ENCODE peak calls at places on chromosomes 11 and 22, in seven cellular contexts. I, Y, G, S, M, D and X are unnamed samples.

GRCh38 chr11:61362542-61362875 is 335 bp downstream of the TMEM138 start:
- DNase-seq in S (no peak), M (no peak), Y (peak; percentile 56), D (no peak), I (no peak), G (peak; percentile 65), X (peak; percentile 49)

GRCh38 chr11:75063732-75064314 is 32.9 kb downstream of the OR2AT4 start:
- DNase-seq in I (no peak), D (no peak), M (no peak), G (peak; percentile 10), S (no peak), Y (no peak), X (no peak)

GRCh38 chr11:112834277-112834755 is 126.9 kb upstream of the NCAM1 start:
- DNase-seq in Y (no peak), S (no peak), D (peak; percentile 70), M (no peak), G (no peak), I (no peak), X (no peak)

GRCh38 chr11:70193411-70194292 is 9.4 kb upstream of the FADD start:
- DNase-seq in S (no peak), M (no peak), D (no peak), Y (no peak), G (no peak), I (no peak), X (no peak)

GRCh38 chr11:66848671-66849500 is 5.6 kb downstream of the RCE1 start:
- DNase-seq in G (no peak), D (no peak), M (no peak), I (no peak), Y (no peak), S (no peak), X (no peak)

GRCh38 chr11:35484435-35484834 is 41.0 kb downstream of the PAMR1 start:
- DNase-seq in D (no peak), I (no peak), S (no peak), G (peak; percentile 85), Y (no peak), M (no peak), X (peak; percentile 77)

GRCh38 chr11:71198141-71198822 is 54.1 kb downstream of the SHANK2 start:
- DNase-seq in G (no peak), Y (no peak), I (no peak), D (no peak), S (no peak), M (no peak), X (no peak)

GRCh38 chr11:86523738-86524602 is 148.4 kb downstream of the ME3 start:
- DNase-seq in M (peak; percentile 92), G (peak; percentile 99), Y (no peak), D (no peak), S (no peak), I (peak; percentile 74), X (peak; percentile 79)

GRCh38 chr11:35593143-35593542 is 25.1 kb upstream of the FJX1 start:
- DNase-seq in Y (peak; percentile 13), I (peak; percentile 94), M (peak; percentile 55), G (peak; percentile 83), S (no peak), D (no peak), X (peak; percentile 99)

GRCh38 chr22:32686354-32686753 is 115.2 kb upstream of the TIMP3 start:
- DNase-seq in S (no peak), I (no peak), D (no peak), Y (no peak), G (peak; percentile 27), M (no peak), X (no peak)

GRCh38 chr11:47800759-47801158 is 33.6 kb upstream of the FNBP4 start:
- DNase-seq in D (no peak), I (no peak), M (no peak), Y (no peak), G (no peak), S (no peak), X (no peak)

GRCh38 chr11:1336836-1337646 is 27.6 kb upstream of the TOLLIP start:
- DNase-seq in D (peak; percentile 79), G (no peak), S (no peak), I (no peak), M (no peak), Y (peak; percentile 28), X (no peak)

GRCh38 chr11:65304613-65305012 is 10.1 kb upstream of the CDC42EP2 start:
- DNase-seq in D (no peak), S (no peak), Y (no peak), I (no peak), G (no peak), M (no peak), X (no peak)

GRCh38 chr11:8810331-8811301 is 100.4 kb upstream of the AKIP1 start:
- DNase-seq in M (peak; percentile 61), Y (peak; percentile 72), S (no peak), G (peak; percentile 81), I (no peak), D (peak; percentile 91), X (peak; percentile 88)
- TF ChIP-seq CTCF in M (no peak), Y (no peak), S (no peak), G (no peak), I (no peak), D (no peak), X (no peak)

DNA sequence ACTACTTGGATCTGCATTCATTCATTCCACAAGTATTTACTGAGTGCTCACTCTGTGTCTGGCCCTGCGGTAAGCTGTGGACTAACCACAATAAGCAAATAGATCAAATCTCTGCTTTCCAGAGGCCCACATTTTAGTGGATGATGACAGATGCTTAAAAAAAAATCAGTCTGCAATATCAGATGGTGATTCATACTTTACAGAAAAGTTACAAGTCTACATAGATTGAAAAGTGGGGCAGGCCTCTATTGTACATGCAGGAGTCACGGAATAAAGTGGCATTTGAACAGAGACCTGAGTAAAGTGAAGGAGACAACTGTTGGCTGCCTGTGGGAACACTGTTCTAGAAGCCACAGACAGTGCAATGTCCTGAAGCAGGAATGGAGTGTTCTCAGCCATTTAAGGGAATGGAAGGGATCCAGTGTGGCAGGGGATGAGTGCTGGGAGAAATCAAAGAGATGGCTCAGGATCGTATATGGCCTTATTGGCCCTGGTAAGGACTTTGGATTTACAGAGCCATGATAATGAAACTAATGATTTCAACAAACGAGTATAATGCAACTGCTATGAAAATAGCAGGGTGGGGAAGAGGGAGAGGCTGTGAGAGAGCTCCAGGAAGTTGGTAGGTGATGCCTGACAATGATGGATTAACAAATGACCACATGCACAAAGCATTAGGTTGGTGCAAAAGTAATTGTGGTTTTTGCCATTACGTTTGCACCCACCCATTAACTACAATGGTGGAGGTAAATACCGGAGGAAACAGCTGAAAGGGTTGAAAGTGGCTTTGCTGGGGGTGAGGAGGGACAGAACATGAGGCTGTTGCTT is 31.1 kb downstream of the TMEM45B start:
- DNase-seq in D (no peak), M (peak; percentile 80), G (peak; percentile 92), Y (no peak), I (peak; percentile 85), S (no peak), X (peak; percentile 96)
- H3K4me3 ChIP-seq in D (no peak overlapping the region), M (no peak overlapping the region), G (no peak overlapping the region), Y (no peak overlapping the region), I (no peak overlapping the region), S (no peak overlapping the region), X (no peak overlapping the region)

GRCh38 chr22:17176715-17177114 is 17.6 kb upstream of the HDHD5 start:
- DNase-seq in D (no peak), G (no peak), Y (no peak), M (no peak), I (no peak), S (no peak), X (no peak)

GRCh38 chr22:17172172-17172833 is 13.2 kb upstream of the HDHD5 start:
- DNase-seq in S (no peak), Y (no peak), D (peak; percentile 70), M (no peak), I (no peak), G (no peak), X (no peak)

GRCh38 chr22:17167486-17167885 is 8.4 kb upstream of the HDHD5 start:
- DNase-seq in D (no peak), S (no peak), I (no peak), Y (no peak), M (no peak), G (no peak), X (no peak)

GRCh38 chr22:17171313-17172171 is 12.5 kb upstream of the HDHD5 start:
- DNase-seq in Y (peak; percentile 93), D (peak; percentile 97), M (peak; percentile 74), G (peak; percentile 85), S (peak; percentile 49), I (peak; percentile 49), X (peak; percentile 90)

DNA sequence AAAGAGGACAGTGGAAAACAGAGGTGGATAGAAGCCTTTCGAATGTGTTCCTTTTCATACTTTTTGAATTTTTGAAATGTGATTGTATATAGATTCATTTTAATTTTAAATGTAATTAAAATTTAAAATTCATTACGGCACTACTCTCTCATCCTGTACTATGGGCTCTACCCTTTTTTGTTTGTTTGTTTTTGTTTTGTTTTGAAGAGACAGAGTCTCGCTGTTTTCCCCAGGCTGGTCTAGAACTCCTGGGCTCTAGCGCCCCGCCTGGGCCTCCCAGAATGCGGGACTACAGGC is 11.9 kb upstream of the HDHD5 start:
- DNase-seq in S (no peak), M (no peak), I (no peak), D (no peak), Y (no peak), G (no peak), X (no peak)
- TF ChIP-seq CTCF in S (no peak), M (no peak), I (no peak), D (no peak), Y (no peak), G (peak; percentile 20), X (peak; percentile 47)

GRCh38 chr22:44677299-44678244 is 24.4 kb upstream of the PRR5 start:
- DNase-seq in Y (no peak), D (no peak), S (no peak), M (no peak), I (no peak), G (no peak), X (no peak)

GRCh38 chr22:44678245-44678979 is 23.6 kb upstream of the PRR5 start:
- DNase-seq in G (no peak), I (no peak), S (no peak), D (no peak), M (no peak), Y (no peak), X (no peak)

GRCh38 chr22:44678980-44679647 is 22.9 kb upstream of the PRR5 start:
- DNase-seq in S (no peak), G (no peak), D (no peak), Y (no peak), I (no peak), M (no peak), X (no peak)

GRCh38 chr22:44673406-44673805 is 28.6 kb upstream of the PRR5 start:
- DNase-seq in S (no peak), G (no peak), D (no peak), I (no peak), Y (no peak), M (no peak), X (no peak)

DNA sequence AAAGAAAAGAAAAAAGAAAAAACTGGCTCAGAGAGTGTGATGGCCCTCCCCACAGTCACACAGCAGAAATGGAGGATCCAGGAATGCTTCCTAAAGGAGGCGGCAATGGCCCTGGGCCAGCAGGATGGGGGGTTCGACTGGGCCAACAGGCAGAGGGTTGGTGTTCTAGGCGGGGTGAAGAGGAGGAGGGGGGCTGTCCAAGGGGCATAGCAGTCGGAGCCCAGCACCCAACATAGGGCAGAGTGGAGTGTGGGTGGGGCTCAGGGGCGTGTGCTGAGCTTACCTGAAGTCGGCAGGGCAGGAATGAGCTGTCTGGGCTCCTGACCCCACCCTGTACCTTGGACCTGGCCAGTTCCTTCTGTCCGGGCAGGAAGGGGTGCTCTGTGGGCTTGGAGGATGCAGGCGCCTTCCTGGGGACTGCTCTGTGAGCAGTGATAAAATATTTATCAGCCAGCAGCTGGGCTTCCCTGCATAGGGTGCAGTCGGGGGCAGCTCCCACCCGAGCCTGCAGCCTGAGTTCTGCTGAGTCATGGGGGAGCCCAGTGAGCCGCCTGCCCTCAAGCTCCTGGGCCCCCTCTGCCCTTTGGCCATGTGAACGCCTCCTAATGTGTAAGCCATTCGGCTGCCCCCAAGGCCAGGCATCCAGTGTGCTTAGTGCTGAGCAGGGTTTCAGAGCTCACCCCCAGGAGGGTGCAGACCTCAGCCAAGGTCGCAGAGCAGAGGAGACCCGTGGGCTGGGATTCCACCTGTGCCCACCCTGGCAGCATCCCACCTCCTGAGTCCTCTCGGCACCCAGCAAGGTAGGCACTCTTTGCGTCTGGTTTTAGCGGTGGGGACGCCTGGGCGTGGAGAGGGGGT is 25.3 kb upstream of the PRR5 start:
- DNase-seq in D (no peak), M (no peak), I (no peak), G (peak; percentile 13), S (no peak), Y (no peak), X (no peak)
- H3K4me3 ChIP-seq in D (no peak overlapping the region), M (no peak overlapping the region), I (no peak overlapping the region), G (no peak overlapping the region), S (no peak overlapping the region), Y (no peak overlapping the region), X (no peak overlapping the region)